ENCODE peak calls at places on chromosomes 1 and 21, in six cellular contexts. N is H9, F is IMR-90, L is mesenchymal stem cell, G is H1, B is trophoblast cell. Q is an unnamed sample.

GRCh38 chr1:154755858-154756730 is 114.0 kb downstream of the KCNN3 start:
- DNase-seq in L (peak), N (no peak), G (no peak), B (no peak), F (peak), Q (no peak)

GRCh38 chr1:54163051-54163450 is 10.3 kb upstream of the CDCP2 start:
- DNase-seq in B (no peak), F (no peak), L (no peak), N (no peak), G (no peak), Q (no peak)

GRCh38 chr1:111923766-111924165 is 65.7 kb downstream of the KCND3 start:
- DNase-seq in B (no peak), G (no peak), N (no peak), F (no peak), L (no peak), Q (no peak)

GRCh38 chr1:204408074-204408507 is 3.5 kb downstream of the PPP1R15B start:
- DNase-seq in B (no peak), N (no peak), G (no peak), F (peak), L (peak), Q (no peak)

GRCh38 chr1:164719676-164720075 is 160.7 kb downstream of the PBX1 start:
- DNase-seq in N (no peak), L (no peak), F (no peak), B (no peak), G (no peak), Q (no peak)

GRCh38 chr1:88288571-88288970 is 395.5 kb upstream of the PKN2 start:
- DNase-seq in L (no peak), N (no peak), G (no peak), F (no peak), B (peak), Q (no peak)

GRCh38 chr1:57963545-57963944 is 539.7 kb upstream of the DAB1 start:
- DNase-seq in L (no peak), B (no peak), N (no peak), F (no peak), G (no peak), Q (no peak)

GRCh38 chr21:17597680-17598079 is 15.0 kb downstream of the BTG3 start:
- DNase-seq in B (no peak), L (no peak), N (no peak), F (no peak), G (no peak), Q (no peak)

GRCh38 chr1:151326619-151327222 is 495 bp downstream of the PI4KB start:
- DNase-seq in G (no peak), N (no peak), B (peak), L (peak), F (peak), Q (no peak)

GRCh38 chr1:151347523-151348246 is 633 bp upstream of the RFX5 start:
- DNase-seq in L (peak), B (no peak), F (no peak), G (no peak), N (no peak), Q (no peak)

GRCh38 chr1:230255991-230256390 is 170.1 kb downstream of the PGBD5 start:
- DNase-seq in B (no peak), F (no peak), N (no peak), G (no peak), L (no peak), Q (no peak)

GRCh38 chr1:30929135-30929889 is 20.8 kb upstream of the SDC3 start:
- DNase-seq in F (peak), B (peak), N (peak), L (peak), G (peak), Q (no peak)

GRCh38 chr1:173002891-173003582 is 47.7 kb downstream of the TNFSF18 start:
- DNase-seq in F (peak), B (peak), L (peak), G (no peak), N (no peak), Q (no peak)

DNA sequence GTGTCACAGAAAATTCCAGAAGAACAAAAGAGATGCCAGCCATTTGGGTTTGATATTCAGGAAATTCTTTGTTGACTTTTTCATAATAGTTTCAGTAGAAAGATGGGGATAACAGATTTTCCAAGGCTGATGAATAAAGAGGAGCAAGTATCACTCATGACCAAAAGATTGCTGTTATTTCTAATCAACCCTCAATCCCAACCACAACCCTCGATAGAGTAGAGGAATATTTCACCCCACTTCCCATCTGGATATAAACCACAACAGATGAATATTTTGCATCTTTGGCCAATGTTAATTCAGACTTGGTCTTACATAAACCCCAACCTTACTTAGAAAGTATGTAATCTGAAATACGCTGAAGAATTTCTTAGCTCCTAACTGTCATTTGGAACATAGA is 232.4 kb downstream of the SEC16B start:
- DNase-seq in F (no peak), G (no peak), B (no peak), L (no peak), N (no peak), Q (no peak)
- H3K14ac ChIP-seq in F (no peak), G (no peak), B (no peak), L (no peak), N (no peak), Q (no peak)

GRCh38 chr1:10539411-10540043 is 64.8 kb downstream of the PEX14 start:
- DNase-seq in F (peak), G (no peak), N (no peak), B (no peak), L (peak), Q (no peak)

GRCh38 chr1:10540277-10541005 is 65.7 kb downstream of the PEX14 start:
- DNase-seq in B (no peak), N (no peak), F (peak), L (no peak), G (no peak), Q (no peak)

GRCh38 chr1:10544239-10544638 is 69.5 kb downstream of the PEX14 start:
- DNase-seq in G (no peak), N (no peak), F (no peak), L (no peak), B (no peak), Q (no peak)

GRCh38 chr1:10538608-10539355 is 64.0 kb downstream of the PEX14 start:
- DNase-seq in B (no peak), L (peak), F (peak), G (no peak), N (no peak), Q (no peak)

DNA sequence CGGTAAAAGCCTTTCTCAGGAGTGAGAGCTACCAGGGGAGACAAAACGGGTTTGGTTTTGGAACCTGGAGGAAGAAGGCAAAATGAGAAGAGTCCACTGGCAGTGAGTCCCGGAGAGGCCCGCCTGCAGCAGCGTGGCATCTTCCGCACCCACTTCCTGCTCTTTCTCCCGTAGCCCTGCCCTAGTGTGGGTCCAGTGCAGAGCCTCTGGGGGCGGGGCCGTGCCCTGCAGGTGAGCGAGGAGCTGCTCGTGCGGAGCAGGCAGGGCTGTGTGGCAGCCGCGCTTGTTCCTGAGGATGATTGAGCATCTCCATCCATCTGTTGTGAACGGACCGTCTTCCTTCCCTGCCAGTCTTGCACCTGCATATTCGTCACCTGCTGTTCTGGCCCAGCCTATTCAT is 66.5 kb downstream of the PEX14 start:
- DNase-seq in B (no peak), N (peak), G (no peak), F (no peak), L (no peak), Q (no peak)
- H3K14ac ChIP-seq in B (no peak), N (no peak), G (no peak), F (no peak), L (peak), Q (no peak)

DNA sequence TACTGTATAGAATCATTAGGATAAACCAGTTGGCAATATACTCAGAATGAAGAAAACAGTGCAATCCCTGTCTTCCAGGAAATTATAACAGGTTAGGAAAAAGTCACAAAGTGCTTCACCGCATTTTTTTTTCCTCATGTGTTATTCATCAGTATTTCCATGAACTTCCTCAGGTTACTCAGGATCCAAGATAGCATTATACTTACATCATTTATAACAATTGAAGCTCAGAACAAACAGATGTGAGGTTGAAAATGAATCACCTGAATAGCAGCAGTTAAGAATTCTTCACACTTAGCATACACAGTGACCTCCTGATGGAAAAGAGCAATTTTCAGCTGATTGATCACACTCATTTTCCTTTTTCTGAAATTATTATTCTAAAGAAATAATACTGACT is 1040.7 kb upstream of the B3GALT2 start:
- DNase-seq in B (no peak), L (no peak), N (no peak), F (peak), G (no peak), Q (no peak)
- H3K14ac ChIP-seq in B (no peak), L (no peak), N (no peak), F (no peak), G (no peak), Q (no peak)

GRCh38 chr1:218636548-218636947 is 291.4 kb downstream of the TGFB2 start:
- DNase-seq in L (no peak), G (no peak), N (no peak), F (no peak), B (no peak), Q (no peak)
- H3K14ac ChIP-seq in L (no peak), G (no peak), N (no peak), F (peak), B (no peak), Q (no peak)

DNA sequence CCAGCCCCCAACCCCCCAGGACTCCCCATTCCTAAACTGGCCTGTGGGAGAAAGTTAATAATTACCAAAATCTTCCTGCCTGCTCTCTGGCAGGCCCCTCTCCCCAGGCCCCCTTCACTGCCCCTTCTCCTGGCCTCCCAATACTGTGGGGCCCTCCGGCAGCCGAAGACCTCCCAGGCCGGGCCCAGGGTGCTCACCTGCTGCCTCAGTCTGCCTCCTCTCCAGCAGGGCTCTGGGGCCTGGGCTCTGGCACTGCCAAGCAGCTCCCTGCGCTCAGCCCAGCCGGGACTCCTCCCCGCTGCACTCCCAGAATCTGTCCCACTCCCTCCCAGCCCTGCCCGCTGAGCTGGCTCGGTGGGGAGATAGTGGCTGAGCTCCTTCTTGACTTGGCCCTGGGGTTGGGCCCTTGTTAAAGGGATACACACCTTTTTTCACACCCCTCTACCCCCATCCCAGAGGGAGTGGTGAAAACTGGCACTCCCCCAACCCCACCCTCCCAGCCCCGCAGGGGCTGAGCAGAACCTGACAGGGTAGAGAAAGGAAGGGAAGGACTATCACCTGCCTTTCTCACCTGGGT is at the start of gene S100A16:
- DNase-seq in N (peak), F (peak), G (no peak), L (peak), B (no peak), Q (no peak)
- H3K14ac ChIP-seq in N (no peak), F (peak), G (no peak), L (no peak), B (peak), Q (no peak)

DNA sequence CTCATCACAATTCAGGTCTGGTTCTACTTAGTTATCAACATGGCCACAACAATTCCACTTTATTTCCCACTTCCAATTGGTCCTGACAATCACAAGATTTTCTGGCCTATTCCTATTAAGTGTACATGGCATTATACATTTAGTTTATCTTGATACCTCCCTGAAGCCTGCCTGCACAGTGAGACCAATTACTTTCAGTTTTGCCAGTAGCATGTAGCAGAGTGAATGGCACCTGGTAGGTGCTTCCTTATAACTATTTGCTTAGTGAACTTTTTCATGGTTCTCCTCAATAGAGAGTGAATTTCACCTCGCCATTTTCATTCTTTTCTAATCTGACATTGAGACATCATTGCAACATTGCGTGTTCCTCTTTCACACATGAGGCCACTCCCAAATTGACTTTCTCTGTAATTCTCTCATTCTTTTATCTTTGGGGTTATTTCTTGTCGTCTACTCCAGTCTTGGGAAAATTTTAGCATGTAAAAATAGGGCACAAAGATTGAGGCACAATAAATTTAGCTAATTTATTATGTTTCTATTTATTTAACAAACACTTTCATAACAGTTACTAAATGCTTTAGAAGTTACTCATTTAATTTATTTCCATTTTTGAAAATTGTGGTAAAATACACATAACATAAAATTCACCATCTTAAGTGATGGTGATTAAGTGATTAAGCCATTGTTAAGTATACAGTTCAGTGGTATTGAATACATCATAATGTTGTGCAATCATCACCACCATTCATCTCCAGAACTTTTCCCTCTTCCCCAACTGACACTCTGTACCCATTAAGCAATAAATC is 124.4 kb downstream of the DISC1 start:
- DNase-seq in L (no peak), B (no peak), G (no peak), N (no peak), F (no peak), Q (no peak)
- H3K14ac ChIP-seq in L (no peak), B (no peak), G (no peak), N (no peak), F (no peak), Q (no peak)

GRCh38 chr21:45921917-45922316 is 59.7 kb upstream of the COL6A1 start:
- DNase-seq in F (no peak), B (no peak), N (no peak), G (no peak), L (no peak), Q (no peak)
- H3K14ac ChIP-seq in F (peak), B (no peak), N (no peak), G (no peak), L (no peak), Q (peak)

GRCh38 chr1:197606163-197606562 is 169.1 kb downstream of the DENND1B start:
- DNase-seq in B (no peak), G (no peak), F (no peak), N (no peak), L (no peak), Q (no peak)
- H3K14ac ChIP-seq in B (no peak), G (no peak), F (no peak), N (no peak), L (no peak), Q (no peak)

DNA sequence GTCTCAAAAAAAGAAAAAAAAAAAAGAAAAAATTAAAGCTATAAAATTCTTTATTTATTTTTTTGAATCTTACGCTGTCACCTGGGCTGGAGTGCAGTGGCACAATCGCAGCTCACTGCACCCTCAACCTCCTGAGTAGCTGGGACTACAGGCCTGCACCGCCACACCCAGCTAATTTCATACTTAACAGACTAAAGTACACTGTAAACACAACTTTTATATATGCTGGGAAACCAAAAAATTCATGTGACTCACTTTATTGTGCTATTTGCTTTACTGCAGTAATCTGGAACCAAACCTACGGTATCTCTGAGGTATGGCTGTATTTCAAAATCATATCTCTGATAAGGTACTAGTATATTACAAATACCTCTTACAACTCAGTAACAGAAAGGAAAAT is 40.3 kb downstream of the HSF2BP start:
- DNase-seq in N (no peak), G (no peak), B (peak), L (no peak), F (no peak), Q (no peak)
- H3K14ac ChIP-seq in N (no peak), G (no peak), B (no peak), L (no peak), F (no peak), Q (no peak)

DNA sequence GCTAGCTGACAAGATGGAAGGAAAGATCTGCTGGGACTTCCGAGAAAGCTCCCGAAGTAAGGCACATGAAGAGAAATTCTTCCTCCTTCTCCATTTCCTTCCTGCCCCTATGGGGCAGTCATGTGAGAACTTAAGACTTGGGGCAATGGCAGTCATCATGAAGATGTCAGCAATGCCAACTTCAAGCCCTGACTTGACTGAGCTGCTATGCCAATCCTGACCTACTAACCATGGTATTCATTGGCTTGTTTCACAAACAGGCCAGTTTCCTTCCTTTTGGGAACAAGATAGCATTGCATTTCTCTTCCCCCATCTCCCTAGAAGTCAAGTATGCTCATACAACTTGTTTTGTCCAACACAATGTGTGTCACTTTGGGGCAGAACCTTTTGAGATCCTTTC is 25.5 kb downstream of the GRIK1 start:
- DNase-seq in B (no peak), L (no peak), G (no peak), N (no peak), F (no peak), Q (no peak)
- H3K14ac ChIP-seq in B (no peak), L (no peak), G (no peak), N (no peak), F (no peak), Q (no peak)